ENCODE peak calls at places on chromosome 18, in four cellular contexts. One of them, this sample, is unnamed.

GRCh38 chr18:32010124-32010745 is 8.4 kb upstream of the RNF125 start:
- DNase-seq in activated CD4-positive, alpha-beta memory T cell treated with anti-CD3 and anti-CD28 coated beads, Interleukin-2, amount 10 ng/mL, durations not matched to agents 7 days and 5 days: peak
- DNase-seq in head of caudate nucleus: no peak
- DNase-seq in activated T-cell treated with anti-CD3 and anti-CD28 coated beads for 24 hours: no peak
- DNase-seq in this sample: no peak

GRCh38 chr18:70640336-70640887 is 351.6 kb downstream of the SOCS6 start:
- DNase-seq in activated CD4-positive, alpha-beta memory T cell treated with anti-CD3 and anti-CD28 coated beads, Interleukin-2, amount 10 ng/mL, durations not matched to agents 7 days and 5 days: no peak
- DNase-seq in head of caudate nucleus: no peak
- DNase-seq in activated T-cell treated with anti-CD3 and anti-CD28 coated beads for 24 hours: no peak
- DNase-seq in this sample: no peak

GRCh38 chr18:80200932-80201672 is 46.2 kb downstream of the PARD6G start:
- DNase-seq in activated CD4-positive, alpha-beta memory T cell treated with anti-CD3 and anti-CD28 coated beads, Interleukin-2, amount 10 ng/mL, durations not matched to agents 7 days and 5 days: no peak
- DNase-seq in head of caudate nucleus: no peak
- DNase-seq in activated T-cell treated with anti-CD3 and anti-CD28 coated beads for 24 hours: no peak
- DNase-seq in this sample: peak

GRCh38 chr18:21727740-21728139 is 12.9 kb upstream of the MIB1 start:
- DNase-seq in activated CD4-positive, alpha-beta memory T cell treated with anti-CD3 and anti-CD28 coated beads, Interleukin-2, amount 10 ng/mL, durations not matched to agents 7 days and 5 days: no peak
- DNase-seq in head of caudate nucleus: no peak
- DNase-seq in activated T-cell treated with anti-CD3 and anti-CD28 coated beads for 24 hours: no peak
- DNase-seq in this sample: no peak

GRCh38 chr18:68759308-68759707 is 38.6 kb upstream of the CCDC102B start:
- DNase-seq in activated CD4-positive, alpha-beta memory T cell treated with anti-CD3 and anti-CD28 coated beads, Interleukin-2, amount 10 ng/mL, durations not matched to agents 7 days and 5 days: no peak
- DNase-seq in head of caudate nucleus: no peak
- DNase-seq in activated T-cell treated with anti-CD3 and anti-CD28 coated beads for 24 hours: no peak
- DNase-seq in this sample: no peak

GRCh38 chr18:44733069-44733753 is 52.5 kb downstream of the SETBP1 start:
- DNase-seq in activated CD4-positive, alpha-beta memory T cell treated with anti-CD3 and anti-CD28 coated beads, Interleukin-2, amount 10 ng/mL, durations not matched to agents 7 days and 5 days: peak
- DNase-seq in head of caudate nucleus: no peak
- DNase-seq in activated T-cell treated with anti-CD3 and anti-CD28 coated beads for 24 hours: peak
- DNase-seq in this sample: peak

GRCh38 chr18:45730832-45731545 is 7.0 kb downstream of the SLC14A1 start:
- DNase-seq in activated CD4-positive, alpha-beta memory T cell treated with anti-CD3 and anti-CD28 coated beads, Interleukin-2, amount 10 ng/mL, durations not matched to agents 7 days and 5 days: no peak
- DNase-seq in head of caudate nucleus: no peak
- DNase-seq in activated T-cell treated with anti-CD3 and anti-CD28 coated beads for 24 hours: no peak
- DNase-seq in this sample: peak

GRCh38 chr18:58060254-58060653 is 16.2 kb downstream of the NEDD4L start:
- DNase-seq in activated CD4-positive, alpha-beta memory T cell treated with anti-CD3 and anti-CD28 coated beads, Interleukin-2, amount 10 ng/mL, durations not matched to agents 7 days and 5 days: no peak
- DNase-seq in head of caudate nucleus: no peak
- DNase-seq in activated T-cell treated with anti-CD3 and anti-CD28 coated beads for 24 hours: no peak
- DNase-seq in this sample: no peak

GRCh38 chr18:832085-832681 is 20.1 kb upstream of the YES1 start:
- DNase-seq in activated CD4-positive, alpha-beta memory T cell treated with anti-CD3 and anti-CD28 coated beads, Interleukin-2, amount 10 ng/mL, durations not matched to agents 7 days and 5 days: peak
- DNase-seq in head of caudate nucleus: no peak
- DNase-seq in activated T-cell treated with anti-CD3 and anti-CD28 coated beads for 24 hours: no peak
- DNase-seq in this sample: no peak

This sample was measured in astrocyte of the cerebellum.